ENCODE peak calls at places on chromosomes 5 and 9, in ten cellular contexts. One of them, this sample, is unnamed.
A peak's percentile ranks its signal among the peaks of the same experiment; 100 is the strongest.

GRCh38 chr5:133825631-133826289 is 142.7 kb downstream of the C5orf15 start:
- DNase-seq in hippocampal formation: no peak
- DNase-seq in HuH-7: no peak
- DNase-seq in activated CD4-positive, alpha-beta T cell treated with anti-CD3 and anti-CD28 coated beads, Interleukin-2, amount 50 U/mL, for 1 hour: no peak
- DNase-seq in GM12892: no peak
- DNase-seq in aorta: peak; percentile 51
- DNase-seq in HFFc6: no peak
- DNase-seq in colonic mucosa: no peak
- DNase-seq in nephron progenitor cell: no peak
- DNase-seq in GF-D8: no peak
- DNase-seq in this sample: no peak

GRCh38 chr5:32790411-32790951 is 79.4 kb downstream of the NPR3 start:
- DNase-seq in hippocampal formation: no peak
- DNase-seq in HuH-7: no peak
- DNase-seq in activated CD4-positive, alpha-beta T cell treated with anti-CD3 and anti-CD28 coated beads, Interleukin-2, amount 50 U/mL, for 1 hour: no peak
- DNase-seq in GM12892: no peak
- DNase-seq in aorta: no peak
- DNase-seq in HFFc6: peak; percentile 78
- DNase-seq in colonic mucosa: no peak
- DNase-seq in nephron progenitor cell: no peak
- DNase-seq in GF-D8: no peak
- DNase-seq in this sample: no peak

GRCh38 chr5:125708583-125708982 is 714.6 kb upstream of the GRAMD2B start:
- DNase-seq in hippocampal formation: no peak
- DNase-seq in HuH-7: no peak
- DNase-seq in activated CD4-positive, alpha-beta T cell treated with anti-CD3 and anti-CD28 coated beads, Interleukin-2, amount 50 U/mL, for 1 hour: no peak
- DNase-seq in GM12892: no peak
- DNase-seq in aorta: no peak
- DNase-seq in HFFc6: no peak
- DNase-seq in colonic mucosa: no peak
- DNase-seq in nephron progenitor cell: no peak
- DNase-seq in GF-D8: no peak
- DNase-seq in this sample: no peak

GRCh38 chr5:157747766-157748700 is 4.5 kb downstream of the LSM11 start:
- DNase-seq in hippocampal formation: no peak
- DNase-seq in HuH-7: no peak
- DNase-seq in activated CD4-positive, alpha-beta T cell treated with anti-CD3 and anti-CD28 coated beads, Interleukin-2, amount 50 U/mL, for 1 hour: no peak
- DNase-seq in GM12892: no peak
- DNase-seq in aorta: no peak
- DNase-seq in HFFc6: no peak
- DNase-seq in colonic mucosa: no peak
- DNase-seq in nephron progenitor cell: no peak
- DNase-seq in GF-D8: no peak
- DNase-seq in this sample: no peak

GRCh38 chr9:69121155-69122085 is 52.7 kb upstream of the TJP2 start:
- DNase-seq in hippocampal formation: peak; percentile 69
- DNase-seq in HuH-7: peak; percentile 55
- DNase-seq in activated CD4-positive, alpha-beta T cell treated with anti-CD3 and anti-CD28 coated beads, Interleukin-2, amount 50 U/mL, for 1 hour: peak; percentile 8
- DNase-seq in GM12892: peak; percentile 60
- DNase-seq in aorta: peak; percentile 86
- DNase-seq in HFFc6: no peak
- DNase-seq in colonic mucosa: peak; percentile 87
- DNase-seq in nephron progenitor cell: peak; percentile 71
- DNase-seq in GF-D8: no peak
- DNase-seq in this sample: peak; percentile 61

GRCh38 chr9:136238342-136238732 is 7.3 kb downstream of the QSOX2 start:
- DNase-seq in hippocampal formation: no peak
- DNase-seq in HuH-7: no peak
- DNase-seq in activated CD4-positive, alpha-beta T cell treated with anti-CD3 and anti-CD28 coated beads, Interleukin-2, amount 50 U/mL, for 1 hour: no peak
- DNase-seq in GM12892: no peak
- DNase-seq in aorta: no peak
- DNase-seq in HFFc6: no peak
- DNase-seq in colonic mucosa: no peak
- DNase-seq in nephron progenitor cell: no peak
- DNase-seq in GF-D8: no peak
- DNase-seq in this sample: no peak

GRCh38 chr5:177445052-177446016 is 1.3 kb upstream of the PRR7 start:
- DNase-seq in hippocampal formation: no peak
- DNase-seq in HuH-7: no peak
- DNase-seq in activated CD4-positive, alpha-beta T cell treated with anti-CD3 and anti-CD28 coated beads, Interleukin-2, amount 50 U/mL, for 1 hour: no peak
- DNase-seq in GM12892: no peak
- DNase-seq in aorta: no peak
- DNase-seq in HFFc6: no peak
- DNase-seq in colonic mucosa: no peak
- DNase-seq in nephron progenitor cell: no peak
- DNase-seq in GF-D8: no peak
- DNase-seq in this sample: no peak

GRCh38 chr5:156094001-156094400 is 233.0 kb upstream of the SGCD start:
- DNase-seq in hippocampal formation: peak; percentile 32
- DNase-seq in HuH-7: no peak
- DNase-seq in activated CD4-positive, alpha-beta T cell treated with anti-CD3 and anti-CD28 coated beads, Interleukin-2, amount 50 U/mL, for 1 hour: no peak
- DNase-seq in GM12892: no peak
- DNase-seq in aorta: no peak
- DNase-seq in HFFc6: no peak
- DNase-seq in colonic mucosa: no peak
- DNase-seq in nephron progenitor cell: peak; percentile 3
- DNase-seq in GF-D8: no peak
- DNase-seq in this sample: peak; percentile 31

GRCh38 chr9:20238921-20239320 is 383.4 kb downstream of the MLLT3 start:
- DNase-seq in hippocampal formation: no peak
- DNase-seq in HuH-7: no peak
- DNase-seq in activated CD4-positive, alpha-beta T cell treated with anti-CD3 and anti-CD28 coated beads, Interleukin-2, amount 50 U/mL, for 1 hour: no peak
- DNase-seq in GM12892: no peak
- DNase-seq in aorta: no peak
- DNase-seq in HFFc6: no peak
- DNase-seq in colonic mucosa: no peak
- DNase-seq in nephron progenitor cell: no peak
- DNase-seq in GF-D8: no peak
- DNase-seq in this sample: no peak

GRCh38 chr9:14021871-14022525 is 291.9 kb downstream of the NFIB start:
- DNase-seq in hippocampal formation: no peak
- DNase-seq in HuH-7: no peak
- DNase-seq in activated CD4-positive, alpha-beta T cell treated with anti-CD3 and anti-CD28 coated beads, Interleukin-2, amount 50 U/mL, for 1 hour: no peak
- DNase-seq in GM12892: no peak
- DNase-seq in aorta: no peak
- DNase-seq in HFFc6: no peak
- DNase-seq in colonic mucosa: no peak
- DNase-seq in nephron progenitor cell: no peak
- DNase-seq in GF-D8: no peak
- DNase-seq in this sample: no peak

GRCh38 chr5:150561571-150562295 is 53.8 kb downstream of the NDST1 start:
- DNase-seq in hippocampal formation: no peak
- DNase-seq in HuH-7: no peak
- DNase-seq in activated CD4-positive, alpha-beta T cell treated with anti-CD3 and anti-CD28 coated beads, Interleukin-2, amount 50 U/mL, for 1 hour: no peak
- DNase-seq in GM12892: no peak
- DNase-seq in aorta: no peak
- DNase-seq in HFFc6: no peak
- DNase-seq in colonic mucosa: no peak
- DNase-seq in nephron progenitor cell: no peak
- DNase-seq in GF-D8: no peak
- DNase-seq in this sample: no peak

GRCh38 chr5:125348936-125349335 is 602.5 kb upstream of the ZNF608 start:
- DNase-seq in hippocampal formation: no peak
- DNase-seq in HuH-7: no peak
- DNase-seq in activated CD4-positive, alpha-beta T cell treated with anti-CD3 and anti-CD28 coated beads, Interleukin-2, amount 50 U/mL, for 1 hour: no peak
- DNase-seq in GM12892: no peak
- DNase-seq in aorta: no peak
- DNase-seq in HFFc6: no peak
- DNase-seq in colonic mucosa: no peak
- DNase-seq in nephron progenitor cell: no peak
- DNase-seq in GF-D8: no peak
- DNase-seq in this sample: no peak

GRCh38 chr9:115306860-115307259 is 188.9 kb upstream of the TNC start:
- DNase-seq in hippocampal formation: no peak
- DNase-seq in HuH-7: no peak
- DNase-seq in activated CD4-positive, alpha-beta T cell treated with anti-CD3 and anti-CD28 coated beads, Interleukin-2, amount 50 U/mL, for 1 hour: no peak
- DNase-seq in GM12892: no peak
- DNase-seq in aorta: no peak
- DNase-seq in HFFc6: no peak
- DNase-seq in colonic mucosa: no peak
- DNase-seq in nephron progenitor cell: no peak
- DNase-seq in GF-D8: no peak
- DNase-seq in this sample: no peak

GRCh38 chr9:7780261-7780988 is 19.2 kb downstream of the DMAC1 start:
- DNase-seq in hippocampal formation: no peak
- DNase-seq in HuH-7: no peak
- DNase-seq in activated CD4-positive, alpha-beta T cell treated with anti-CD3 and anti-CD28 coated beads, Interleukin-2, amount 50 U/mL, for 1 hour: no peak
- DNase-seq in GM12892: no peak
- DNase-seq in aorta: no peak
- DNase-seq in HFFc6: peak; percentile 46
- DNase-seq in colonic mucosa: no peak
- DNase-seq in nephron progenitor cell: no peak
- DNase-seq in GF-D8: no peak
- DNase-seq in this sample: no peak

GRCh38 chr9:73176450-73176875 is 24.8 kb downstream of the ANXA1 start:
- DNase-seq in hippocampal formation: no peak
- DNase-seq in HuH-7: no peak
- DNase-seq in activated CD4-positive, alpha-beta T cell treated with anti-CD3 and anti-CD28 coated beads, Interleukin-2, amount 50 U/mL, for 1 hour: no peak
- DNase-seq in GM12892: no peak
- DNase-seq in aorta: no peak
- DNase-seq in HFFc6: peak; percentile 33
- DNase-seq in colonic mucosa: no peak
- DNase-seq in nephron progenitor cell: no peak
- DNase-seq in GF-D8: no peak
- DNase-seq in this sample: no peak

GRCh38 chr5:150987746-150988145 is 32.6 kb upstream of the GPX3 start:
- DNase-seq in hippocampal formation: no peak
- DNase-seq in HuH-7: no peak
- DNase-seq in activated CD4-positive, alpha-beta T cell treated with anti-CD3 and anti-CD28 coated beads, Interleukin-2, amount 50 U/mL, for 1 hour: no peak
- DNase-seq in GM12892: no peak
- DNase-seq in aorta: no peak
- DNase-seq in HFFc6: no peak
- DNase-seq in colonic mucosa: no peak
- DNase-seq in nephron progenitor cell: no peak
- DNase-seq in GF-D8: no peak
- DNase-seq in this sample: no peak

GRCh38 chr9:126494746-126495145 is 119.0 kb upstream of the LMX1B start:
- DNase-seq in hippocampal formation: no peak
- DNase-seq in HuH-7: no peak
- DNase-seq in activated CD4-positive, alpha-beta T cell treated with anti-CD3 and anti-CD28 coated beads, Interleukin-2, amount 50 U/mL, for 1 hour: no peak
- DNase-seq in GM12892: no peak
- DNase-seq in aorta: peak; percentile 32
- DNase-seq in HFFc6: no peak
- DNase-seq in colonic mucosa: no peak
- DNase-seq in nephron progenitor cell: no peak
- DNase-seq in GF-D8: no peak
- DNase-seq in this sample: no peak

GRCh38 chr5:119666542-119666941 is 37.2 kb downstream of the FAM170A start:
- DNase-seq in hippocampal formation: no peak
- DNase-seq in HuH-7: no peak
- DNase-seq in activated CD4-positive, alpha-beta T cell treated with anti-CD3 and anti-CD28 coated beads, Interleukin-2, amount 50 U/mL, for 1 hour: no peak
- DNase-seq in GM12892: no peak
- DNase-seq in aorta: no peak
- DNase-seq in HFFc6: no peak
- DNase-seq in colonic mucosa: no peak
- DNase-seq in nephron progenitor cell: no peak
- DNase-seq in GF-D8: no peak
- DNase-seq in this sample: no peak

GRCh38 chr5:124651663-124652513 is 94.6 kb downstream of the ZNF608 start:
- DNase-seq in hippocampal formation: peak; percentile 91
- DNase-seq in HuH-7: peak; percentile 80
- DNase-seq in activated CD4-positive, alpha-beta T cell treated with anti-CD3 and anti-CD28 coated beads, Interleukin-2, amount 50 U/mL, for 1 hour: no peak
- DNase-seq in GM12892: peak; percentile 44
- DNase-seq in aorta: peak; percentile 91
- DNase-seq in HFFc6: no peak
- DNase-seq in colonic mucosa: peak; percentile 87
- DNase-seq in nephron progenitor cell: peak; percentile 85
- DNase-seq in GF-D8: peak; percentile 23
- DNase-seq in this sample: peak; percentile 91

GRCh38 chr5:76145945-76146344 is 62.8 kb downstream of the SV2C start:
- DNase-seq in hippocampal formation: no peak
- DNase-seq in HuH-7: peak; percentile 10
- DNase-seq in activated CD4-positive, alpha-beta T cell treated with anti-CD3 and anti-CD28 coated beads, Interleukin-2, amount 50 U/mL, for 1 hour: no peak
- DNase-seq in GM12892: no peak
- DNase-seq in aorta: no peak
- DNase-seq in HFFc6: no peak
- DNase-seq in colonic mucosa: peak; percentile 19
- DNase-seq in nephron progenitor cell: no peak
- DNase-seq in GF-D8: no peak
- DNase-seq in this sample: no peak

GRCh38 chr5:72314571-72315172 is 5.4 kb downstream of the MRPS27 start:
- DNase-seq in hippocampal formation: no peak
- DNase-seq in HuH-7: no peak
- DNase-seq in activated CD4-positive, alpha-beta T cell treated with anti-CD3 and anti-CD28 coated beads, Interleukin-2, amount 50 U/mL, for 1 hour: no peak
- DNase-seq in GM12892: no peak
- DNase-seq in aorta: no peak
- DNase-seq in HFFc6: peak; percentile 15
- DNase-seq in colonic mucosa: no peak
- DNase-seq in nephron progenitor cell: no peak
- DNase-seq in GF-D8: no peak
- DNase-seq in this sample: no peak

GRCh38 chr5:53031695-53032096 is 42.5 kb downstream of the ITGA2 start:
- DNase-seq in hippocampal formation: no peak
- DNase-seq in HuH-7: peak; percentile 13
- DNase-seq in activated CD4-positive, alpha-beta T cell treated with anti-CD3 and anti-CD28 coated beads, Interleukin-2, amount 50 U/mL, for 1 hour: no peak
- DNase-seq in GM12892: no peak
- DNase-seq in aorta: no peak
- DNase-seq in HFFc6: peak; percentile 90
- DNase-seq in colonic mucosa: no peak
- DNase-seq in nephron progenitor cell: no peak
- DNase-seq in GF-D8: no peak
- DNase-seq in this sample: no peak

GRCh38 chr9:135348076-135348787 is 131.3 kb upstream of the PPP1R26 start:
- DNase-seq in hippocampal formation: no peak
- DNase-seq in HuH-7: no peak
- DNase-seq in activated CD4-positive, alpha-beta T cell treated with anti-CD3 and anti-CD28 coated beads, Interleukin-2, amount 50 U/mL, for 1 hour: no peak
- DNase-seq in GM12892: no peak
- DNase-seq in aorta: no peak
- DNase-seq in HFFc6: no peak
- DNase-seq in colonic mucosa: no peak
- DNase-seq in nephron progenitor cell: no peak
- DNase-seq in GF-D8: no peak
- DNase-seq in this sample: peak; percentile 26

GRCh38 chr5:110323832-110324231 is 402.6 kb downstream of the TMEM232 start:
- DNase-seq in hippocampal formation: no peak
- DNase-seq in HuH-7: no peak
- DNase-seq in activated CD4-positive, alpha-beta T cell treated with anti-CD3 and anti-CD28 coated beads, Interleukin-2, amount 50 U/mL, for 1 hour: no peak
- DNase-seq in GM12892: no peak
- DNase-seq in aorta: no peak
- DNase-seq in HFFc6: no peak
- DNase-seq in colonic mucosa: no peak
- DNase-seq in nephron progenitor cell: no peak
- DNase-seq in GF-D8: no peak
- DNase-seq in this sample: no peak

GRCh38 chr5:143705416-143705815 is 106.5 kb upstream of the HMHB1 start:
- DNase-seq in hippocampal formation: no peak
- DNase-seq in HuH-7: no peak
- DNase-seq in activated CD4-positive, alpha-beta T cell treated with anti-CD3 and anti-CD28 coated beads, Interleukin-2, amount 50 U/mL, for 1 hour: no peak
- DNase-seq in GM12892: no peak
- DNase-seq in aorta: no peak
- DNase-seq in HFFc6: no peak
- DNase-seq in colonic mucosa: no peak
- DNase-seq in nephron progenitor cell: no peak
- DNase-seq in GF-D8: no peak
- DNase-seq in this sample: no peak

GRCh38 chr9:75488082-75488713 is 399.9 kb downstream of the OSTF1 start:
- DNase-seq in hippocampal formation: no peak
- DNase-seq in HuH-7: no peak
- DNase-seq in activated CD4-positive, alpha-beta T cell treated with anti-CD3 and anti-CD28 coated beads, Interleukin-2, amount 50 U/mL, for 1 hour: no peak
- DNase-seq in GM12892: no peak
- DNase-seq in aorta: no peak
- DNase-seq in HFFc6: no peak
- DNase-seq in colonic mucosa: no peak
- DNase-seq in nephron progenitor cell: peak; percentile 9
- DNase-seq in GF-D8: no peak
- DNase-seq in this sample: peak; percentile 49

GRCh38 chr5:73096239-73096575 is 24.2 kb upstream of the TMEM171 start:
- DNase-seq in hippocampal formation: no peak
- DNase-seq in HuH-7: no peak
- DNase-seq in activated CD4-positive, alpha-beta T cell treated with anti-CD3 and anti-CD28 coated beads, Interleukin-2, amount 50 U/mL, for 1 hour: no peak
- DNase-seq in GM12892: no peak
- DNase-seq in aorta: no peak
- DNase-seq in HFFc6: no peak
- DNase-seq in colonic mucosa: no peak
- DNase-seq in nephron progenitor cell: no peak
- DNase-seq in GF-D8: no peak
- DNase-seq in this sample: no peak

GRCh38 chr5:138605254-138605972 is 30.2 kb upstream of the HSPA9 start:
- DNase-seq in hippocampal formation: no peak
- DNase-seq in HuH-7: no peak
- DNase-seq in activated CD4-positive, alpha-beta T cell treated with anti-CD3 and anti-CD28 coated beads, Interleukin-2, amount 50 U/mL, for 1 hour: no peak
- DNase-seq in GM12892: no peak
- DNase-seq in aorta: no peak
- DNase-seq in HFFc6: no peak
- DNase-seq in colonic mucosa: no peak
- DNase-seq in nephron progenitor cell: no peak
- DNase-seq in GF-D8: no peak
- DNase-seq in this sample: no peak

This sample was measured in Right ventricle myocardium superior.